ENCODE peak calls at places on chromosomes 4 and X, in nine cellular contexts. Q is cardiac muscle cell, U is uterus, K is hepatocyte, P is heart right ventricle, E is ovary, J is AG04450, V is thoracic aorta, O is psoas muscle. Y is an unnamed sample.

GRCh38 chr4:101762025-101762424 is 28.5 kb upstream of the BANK1 start:
- DNase-seq in Q (no peak), U (no peak), K (no peak), P (no peak), E (no peak), J (no peak), V (no peak), O (no peak), Y (no peak)

GRCh38 chr4:161642708-161643107 is 521.1 kb downstream of the FSTL5 start:
- DNase-seq in Q (no peak), U (no peak), K (no peak), P (no peak), E (no peak), J (no peak), V (no peak), O (no peak), Y (no peak)

GRCh38 chrX:143635915-143636314 is at the start of gene SLITRK4:
- DNase-seq in Q (peak), U (no peak), K (peak), P (no peak), E (no peak), J (no peak), V (no peak), O (no peak), Y (no peak)

GRCh38 chr4:69773443-69773842 is 13.0 kb upstream of the SULT1B1 start:
- DNase-seq in Q (no peak), U (no peak), K (peak), P (no peak), E (no peak), J (no peak), V (no peak), O (no peak), Y (no peak)

GRCh38 chr4:79851625-79852304 is 221.3 kb downstream of the ANTXR2 start:
- DNase-seq in Q (no peak), U (no peak), K (no peak), P (no peak), E (no peak), J (no peak), V (no peak), O (no peak), Y (no peak)

GRCh38 chr4:108360857-108361820 is 192.4 kb upstream of the LEF1 start:
- DNase-seq in Q (peak), U (no peak), K (peak), P (no peak), E (no peak), J (peak), V (no peak), O (no peak), Y (no peak)

GRCh38 chrX:134821370-134821769 is 163.1 kb upstream of the PLAC1 start:
- DNase-seq in Q (no peak), U (no peak), K (no peak), P (no peak), E (no peak), J (no peak), V (no peak), O (no peak), Y (peak)

GRCh38 chr4:63937961-63938360 is 471.3 kb downstream of the TECRL start:
- DNase-seq in Q (no peak), U (peak), K (peak), P (no peak), E (peak), J (no peak), V (no peak), O (no peak), Y (no peak)

GRCh38 chr4:155578726-155579385 is 87.8 kb upstream of the GUCY1A1 start:
- DNase-seq in Q (no peak), U (no peak), K (no peak), P (no peak), E (no peak), J (no peak), V (no peak), O (no peak), Y (no peak)

GRCh38 chr4:8351931-8352367 is 82.4 kb downstream of the HTRA3 start:
- DNase-seq in Q (no peak), U (peak), K (no peak), P (no peak), E (peak), J (peak), V (no peak), O (peak), Y (peak)

GRCh38 chrX:3175659-3176438 is 134.6 kb downstream of the ARSF start:
- DNase-seq in Q (no peak), U (no peak), K (peak), P (no peak), E (no peak), J (no peak), V (no peak), O (no peak), Y (no peak)

GRCh38 chr4:63222466-63222865 is 1186.8 kb downstream of the TECRL start:
- DNase-seq in Q (no peak), U (no peak), K (no peak), P (no peak), E (no peak), J (no peak), V (no peak), O (no peak), Y (no peak)

GRCh38 chr4:23811045-23811620 is 78.7 kb downstream of the PPARGC1A start:
- DNase-seq in Q (no peak), U (no peak), K (no peak), P (no peak), E (no peak), J (no peak), V (no peak), O (no peak), Y (no peak)

GRCh38 chr4:141041021-141041476 is 92.2 kb downstream of the RNF150 start:
- DNase-seq in Q (no peak), U (no peak), K (no peak), P (no peak), E (no peak), J (no peak), V (no peak), O (no peak), Y (no peak)

GRCh38 chr4:82652062-82652461 is 90.3 kb upstream of the TMEM150C start:
- DNase-seq in Q (no peak), U (no peak), K (no peak), P (no peak), E (no peak), J (no peak), V (no peak), O (no peak), Y (no peak)

GRCh38 chr4:168647976-168648375 is 151.1 kb downstream of the PALLD start:
- DNase-seq in Q (no peak), U (no peak), K (no peak), P (no peak), E (no peak), J (no peak), V (no peak), O (no peak), Y (no peak)

GRCh38 chrX:17374619-17375360 is at the start of gene NHS:
- DNase-seq in Q (peak), U (peak), K (peak), P (peak), E (peak), J (peak), V (no peak), O (peak), Y (peak)

GRCh38 chr4:102169345-102169744 is 175.9 kb downstream of the SLC39A8 start:
- DNase-seq in Q (peak), U (no peak), K (peak), P (no peak), E (no peak), J (no peak), V (no peak), O (no peak), Y (peak)

GRCh38 chrX:129227376-129227775 is 295.9 kb downstream of the SMARCA1 start:
- DNase-seq in Q (no peak), U (no peak), K (no peak), P (no peak), E (no peak), J (no peak), V (no peak), O (no peak), Y (no peak)

GRCh38 chr4:171478181-171478580 is 335.0 kb upstream of the GALNTL6 start:
- DNase-seq in Q (no peak), U (no peak), K (no peak), P (no peak), E (no peak), J (no peak), V (no peak), O (no peak), Y (no peak)

DNA sequence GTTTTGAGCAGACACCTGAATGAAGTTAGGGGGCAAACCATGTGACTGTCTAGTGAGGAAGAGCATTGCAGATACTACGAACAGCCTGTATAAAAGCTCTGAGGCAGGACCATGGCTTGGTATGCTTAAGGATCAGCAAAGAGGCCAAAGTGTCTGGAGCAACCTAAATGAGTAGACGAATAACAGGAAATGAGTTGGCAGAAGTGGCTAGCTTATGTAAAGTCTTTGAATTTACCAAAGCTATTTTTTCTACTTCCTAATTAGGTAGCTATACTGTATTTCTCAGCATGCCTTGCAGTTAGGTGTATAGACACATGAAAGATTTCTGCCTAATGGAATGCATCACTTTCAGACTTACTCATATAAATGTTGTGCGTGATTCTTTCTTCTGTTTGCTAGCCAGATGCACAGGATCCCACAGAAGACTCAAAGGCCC is 9.3 kb upstream of the GPRIN3 start:
- DNase-seq in Q (no peak), U (no peak), K (no peak), P (no peak), E (no peak), J (no peak), V (no peak), O (no peak), Y (no peak)
- H3K27ac ChIP-seq in Q (no peak), U (no peak), K (no peak), P (no peak), E (no peak), J (no peak), V (no peak), O (no peak), Y (no peak)

GRCh38 chrX:119389214-119389613 is 9.9 kb upstream of the SLC25A43 start:
- DNase-seq in Q (no peak), U (no peak), K (peak), P (no peak), E (no peak), J (no peak), V (no peak), O (no peak), Y (no peak)

GRCh38 chrX:119389854-119390501 is 9.2 kb upstream of the SLC25A43 start:
- DNase-seq in Q (no peak), U (no peak), K (no peak), P (no peak), E (no peak), J (no peak), V (no peak), O (no peak), Y (peak)

GRCh38 chrX:119393144-119393543 is 6.0 kb upstream of the SLC25A43 start:
- DNase-seq in Q (no peak), U (no peak), K (no peak), P (no peak), E (no peak), J (no peak), V (no peak), O (no peak), Y (no peak)

DNA sequence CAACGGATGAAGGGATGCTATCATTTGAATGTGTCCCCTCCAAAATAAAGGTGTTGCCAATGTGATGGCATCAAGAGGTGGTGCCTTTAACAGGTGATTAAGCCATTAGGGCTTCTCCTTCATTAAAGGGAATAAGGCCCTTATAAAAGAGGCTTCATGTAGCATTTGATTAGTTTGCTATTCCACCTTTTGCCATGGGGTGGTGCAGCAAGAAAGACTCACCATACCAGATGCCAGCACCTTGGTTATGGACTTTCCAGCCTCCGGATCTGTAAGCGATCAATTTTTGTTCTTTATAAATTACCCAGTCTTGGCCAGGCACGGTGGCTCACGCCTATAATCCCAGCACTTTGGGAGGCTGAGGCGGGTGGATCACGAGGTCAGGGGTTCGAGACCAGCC is 7.9 kb upstream of the SLC25A43 start:
- DNase-seq in Q (no peak), U (no peak), K (no peak), P (no peak), E (no peak), J (no peak), V (no peak), O (no peak), Y (peak)
- TF ChIP-seq CTCF in Q (peak), U (no peak), K (no peak), P (no peak), E (no peak), J (peak), V (no peak), O (no peak), Y (peak)

GRCh38 chrX:10158279-10158939 is 1.6 kb downstream of the CLCN4 start:
- DNase-seq in Q (peak), U (peak), K (peak), P (peak), E (peak), J (no peak), V (no peak), O (peak), Y (peak)
- H3K4me3 ChIP-seq in Q (peak), U (no peak), K (no peak), P (no peak), E (no peak), J (peak), V (peak), O (peak), Y (peak)

GRCh38 chr4:152777488-152777887 is 2.0 kb downstream of the TIGD4 start:
- DNase-seq in Q (no peak), U (no peak), K (no peak), P (no peak), E (no peak), J (no peak), V (no peak), O (no peak), Y (no peak)

GRCh38 chr4:152779513-152780266 is at the start of the genes ARFIP1 and TIGD4:
- DNase-seq in Q (peak), U (peak), K (peak), P (peak), E (peak), J (peak), V (peak), O (peak), Y (peak)

GRCh38 chr4:152780267-152780811 is 585 bp downstream of the ARFIP1 start:
- DNase-seq in Q (no peak), U (no peak), K (peak), P (no peak), E (no peak), J (no peak), V (no peak), O (no peak), Y (peak)

GRCh38 chr4:152776352-152776751 is 3.2 kb downstream of the TIGD4 start:
- DNase-seq in Q (no peak), U (no peak), K (no peak), P (no peak), E (no peak), J (no peak), V (no peak), O (no peak), Y (no peak)

DNA sequence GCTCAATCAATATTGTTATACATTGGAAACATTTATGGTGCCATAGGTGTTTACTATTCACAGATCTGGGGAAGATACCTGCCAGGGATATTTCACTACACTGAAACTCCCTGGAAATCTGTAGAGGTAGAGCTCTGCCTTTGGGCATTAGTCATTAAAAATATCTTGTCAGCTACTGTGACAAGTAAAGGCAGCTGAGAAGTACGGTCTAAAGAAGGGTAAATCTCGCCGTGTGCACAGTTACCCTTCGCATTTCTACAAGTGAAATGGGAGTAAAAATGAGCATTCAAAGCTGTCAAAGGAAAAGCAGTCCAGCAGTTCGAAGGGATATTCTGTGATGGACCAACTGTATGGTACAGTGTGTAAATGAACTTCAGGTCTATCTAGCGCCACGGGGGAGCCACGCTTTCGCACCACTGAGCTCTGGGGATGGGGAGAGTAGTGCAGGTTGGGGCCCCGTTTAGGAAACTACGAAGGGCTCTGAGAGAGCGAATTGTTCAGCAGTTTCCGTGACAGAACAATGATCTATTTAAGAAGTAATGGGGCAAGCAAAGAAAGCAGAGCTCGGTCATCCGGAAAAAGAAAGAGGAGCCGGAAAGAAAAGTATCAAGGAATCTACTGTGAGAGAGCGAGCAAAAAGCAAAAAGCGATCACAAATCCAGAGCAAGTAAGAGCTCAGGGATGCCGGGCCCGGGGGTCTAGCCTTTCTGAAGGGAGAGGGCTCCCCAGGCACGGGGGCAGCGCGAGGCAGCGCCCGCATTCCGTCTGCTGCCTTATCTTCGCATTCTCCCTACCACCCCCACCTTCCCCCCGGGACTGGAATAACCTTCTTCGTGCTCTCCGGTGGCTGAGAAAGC is 646 bp downstream of the TIGD4 start:
- DNase-seq in Q (no peak), U (no peak), K (peak), P (peak), E (peak), J (no peak), V (no peak), O (no peak), Y (peak)
- H3K27ac ChIP-seq in Q (peak), U (peak), K (peak), P (peak), E (no peak), J (peak), V (peak), O (peak), Y (peak)

GRCh38 chrX:13257223-13258051 is 62.4 kb downstream of the ATXN3L start:
- DNase-seq in Q (no peak), U (no peak), K (no peak), P (no peak), E (no peak), J (no peak), V (no peak), O (no peak), Y (no peak)

GRCh38 chrX:13256562-13256961 is 63.3 kb downstream of the ATXN3L start:
- DNase-seq in Q (no peak), U (no peak), K (no peak), P (no peak), E (no peak), J (no peak), V (no peak), O (no peak), Y (no peak)

GRCh38 chrX:13260598-13260997 is 59.3 kb downstream of the ATXN3L start:
- DNase-seq in Q (no peak), U (no peak), K (no peak), P (no peak), E (no peak), J (no peak), V (no peak), O (no peak), Y (no peak)

GRCh38 chrX:13258725-13259124 is 61.1 kb downstream of the ATXN3L start:
- DNase-seq in Q (no peak), U (no peak), K (no peak), P (no peak), E (no peak), J (no peak), V (no peak), O (no peak), Y (no peak)

GRCh38 chrX:13258052-13258444 is 61.8 kb downstream of the ATXN3L start:
- DNase-seq in Q (no peak), U (no peak), K (no peak), P (no peak), E (no peak), J (no peak), V (no peak), O (no peak), Y (no peak)
- TF ChIP-seq CTCF in Q (no peak), U (no peak), K (no peak), P (no peak), E (no peak), J (no peak), V (no peak), O (no peak), Y (peak)

GRCh38 chr4:6326312-6327060 is 56.8 kb downstream of the WFS1 start:
- DNase-seq in Q (no peak), U (no peak), K (no peak), P (no peak), E (no peak), J (no peak), V (no peak), O (peak), Y (no peak)

GRCh38 chr4:6324461-6324998 is 54.9 kb downstream of the WFS1 start:
- DNase-seq in Q (no peak), U (no peak), K (no peak), P (no peak), E (no peak), J (no peak), V (no peak), O (peak), Y (no peak)

GRCh38 chr4:6325791-6326290 is 56.2 kb downstream of the WFS1 start:
- DNase-seq in Q (no peak), U (no peak), K (no peak), P (no peak), E (no peak), J (no peak), V (no peak), O (peak), Y (no peak)

GRCh38 chr4:6327220-6327917 is 57.7 kb downstream of the WFS1 start:
- DNase-seq in Q (peak), U (peak), K (peak), P (peak), E (peak), J (peak), V (peak), O (peak), Y (peak)

GRCh38 chr4:6324999-6325790 is 55.5 kb downstream of the WFS1 start:
- DNase-seq in Q (no peak), U (no peak), K (peak), P (peak), E (no peak), J (no peak), V (no peak), O (peak), Y (no peak)
- H3K4me3 ChIP-seq in Q (no peak), U (no peak), K (no peak), P (no peak), E (no peak), J (no peak), V (no peak), O (no peak), Y (no peak)

DNA sequence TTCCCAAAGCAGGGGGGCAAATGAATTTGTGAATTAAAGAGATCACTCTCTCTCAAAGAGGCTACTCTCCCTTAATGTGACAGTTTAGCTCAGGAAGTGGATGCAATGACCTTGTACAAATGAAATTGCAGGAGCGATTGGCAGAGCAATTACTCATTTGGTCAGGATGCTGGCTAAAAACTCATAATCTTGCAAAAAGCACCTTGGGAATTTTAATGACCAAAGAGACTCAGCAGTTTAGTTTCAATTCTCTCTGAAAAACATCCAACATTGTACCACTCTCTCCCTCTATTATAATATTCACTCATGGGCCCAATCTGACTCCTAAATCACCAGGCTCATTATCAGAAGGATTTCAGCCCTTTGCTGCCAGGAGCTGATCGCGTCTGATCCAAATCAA is 26.1 kb downstream of the PDGFC start:
- DNase-seq in Q (no peak), U (no peak), K (no peak), P (no peak), E (no peak), J (no peak), V (no peak), O (no peak), Y (no peak)
- H3K27ac ChIP-seq in Q (no peak), U (peak), K (peak), P (no peak), E (no peak), J (no peak), V (peak), O (peak), Y (no peak)

DNA sequence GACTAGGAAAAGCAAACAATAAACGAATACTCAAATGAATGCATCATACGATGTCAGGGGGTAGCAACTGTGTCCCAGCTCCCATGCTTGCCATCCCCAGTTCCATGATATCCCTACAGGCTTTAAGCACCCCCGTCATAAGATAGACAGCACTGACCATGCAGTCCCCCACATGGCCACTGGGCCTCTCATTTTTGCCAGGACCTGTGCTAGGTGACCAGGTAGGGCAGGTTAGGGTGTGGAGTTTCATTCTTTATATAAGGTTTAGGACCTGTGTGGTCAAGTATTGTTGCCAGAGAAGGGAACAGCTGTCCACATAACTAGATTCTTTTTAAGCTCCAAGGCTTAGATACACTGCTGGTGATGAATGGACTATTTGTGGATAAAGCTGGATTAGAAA is 9.7 kb downstream of the PPEF2 start:
- DNase-seq in Q (no peak), U (no peak), K (no peak), P (no peak), E (no peak), J (no peak), V (no peak), O (no peak), Y (peak)
- TF ChIP-seq CTCF in Q (no peak), U (no peak), K (no peak), P (no peak), E (no peak), J (peak), V (no peak), O (no peak), Y (no peak)

Y was measured in WERI-Rb-1.